ENCODE peak calls at places on chromosomes 11 and 22, in ten cellular contexts. R is cerebellar cortex; T is stimulated activated CD4-positive, alpha-beta T cell treated with anti-CD3 and anti-CD28 coated beads, TNF-alpha, amount 100 ng/mL, for 24 hours; S is fibroblast of the aortic adventitia; A is heart left ventricle; J is OCI-M1; B is ecto neural progenitor cell; F is B cell; L is GM23338; G is HEK293T. P is an unnamed sample.

GRCh38 chr11:131522851-131523250 is 152.4 kb downstream of the NTM start:
- DNase-seq in R (no peak), G (no peak), T (no peak), F (no peak), J (no peak), S (no peak), B (no peak), A (no peak), L (no peak), P (no peak)

GRCh38 chr22:23199159-23199558 is 18.9 kb downstream of the BCR start:
- DNase-seq in S (no peak), T (no peak), B (no peak), G (no peak), F (no peak), L (peak), R (no peak), J (no peak), A (peak), P (no peak)

GRCh38 chr11:67354314-67355022 is 1.1 kb upstream of the POLD4 start:
- DNase-seq in A (peak), R (peak), G (no peak), J (peak), L (no peak), F (no peak), S (peak), T (no peak), B (no peak), P (peak)

GRCh38 chr22:41117127-41117965 is 25.0 kb downstream of the EP300 start:
- DNase-seq in A (no peak), S (no peak), J (no peak), F (no peak), L (no peak), R (no peak), T (no peak), G (no peak), B (no peak), P (no peak)

GRCh38 chr22:40509401-40510134 is 127.0 kb downstream of the MRTFA start:
- DNase-seq in J (peak), R (no peak), A (no peak), T (no peak), L (no peak), S (peak), B (no peak), G (no peak), F (no peak), P (no peak)

GRCh38 chr11:15618583-15619032 is 503.9 kb downstream of the INSC start:
- DNase-seq in F (no peak), R (no peak), A (no peak), T (no peak), G (no peak), B (no peak), S (no peak), L (no peak), J (no peak), P (no peak)

GRCh38 chr22:20237480-20238440 is 30.4 kb downstream of the RTN4R start:
- DNase-seq in L (no peak), S (no peak), A (no peak), B (no peak), J (no peak), G (no peak), R (no peak), T (no peak), F (peak), P (no peak)

GRCh38 chr22:29914165-29914564 is 31.2 kb downstream of the MTMR3 start:
- DNase-seq in R (no peak), B (no peak), A (no peak), F (no peak), T (no peak), L (peak), J (no peak), S (peak), G (no peak), P (no peak)

GRCh38 chr11:2133481-2134021 is 5.6 kb downstream of the IGF2 start:
- DNase-seq in A (peak), B (no peak), L (no peak), J (no peak), F (no peak), R (no peak), G (no peak), T (no peak), S (no peak), P (no peak)

GRCh38 chr22:35313311-35314121 is 13.8 kb downstream of the TOM1 start:
- DNase-seq in J (no peak), F (no peak), B (no peak), S (peak), L (no peak), T (no peak), A (no peak), G (no peak), R (no peak), P (peak)

GRCh38 chr11:87600938-87601337 is 563.2 kb downstream of the TMEM135 start:
- DNase-seq in R (no peak), F (no peak), A (no peak), J (no peak), B (no peak), T (no peak), S (no peak), L (no peak), G (no peak), P (no peak)

GRCh38 chr11:65790104-65790901 is 3.4 kb downstream of the OVOL1 start:
- DNase-seq in S (no peak), F (no peak), B (peak), L (no peak), J (no peak), T (no peak), G (no peak), R (no peak), A (peak), P (no peak)

GRCh38 chr11:111735262-111736116 is 30.7 kb downstream of the PPP2R1B start:
- DNase-seq in G (peak), J (no peak), T (no peak), L (no peak), B (no peak), F (no peak), R (peak), S (peak), A (peak), P (peak)

GRCh38 chr11:107752954-107753822 is 41.3 kb upstream of the SLN start:
- DNase-seq in R (no peak), F (no peak), A (no peak), J (no peak), L (no peak), S (no peak), G (no peak), B (no peak), T (no peak), P (no peak)

GRCh38 chr11:73342633-73343032 is 33.6 kb upstream of the RELT start:
- DNase-seq in R (peak), A (no peak), G (no peak), L (peak), B (peak), F (no peak), T (no peak), S (no peak), J (no peak), P (no peak)

GRCh38 chr22:49789289-49790141 is 38.2 kb downstream of the BRD1 start:
- DNase-seq in S (peak), T (no peak), R (no peak), F (no peak), A (no peak), G (no peak), B (no peak), J (no peak), L (no peak), P (no peak)

GRCh38 chr11:17547051-17547577 is at the start of gene OTOG:
- DNase-seq in B (peak), T (no peak), G (peak), J (no peak), F (no peak), L (peak), R (no peak), A (no peak), S (no peak), P (no peak)

GRCh38 chr22:35219012-35219411 is 38.3 kb upstream of the HMGXB4 start:
- DNase-seq in R (no peak), B (no peak), A (no peak), F (no peak), G (no peak), L (no peak), S (peak), J (peak), T (no peak), P (no peak)

GRCh38 chr11:93655581-93656255 is 5.8 kb upstream of the CEP295 start:
- DNase-seq in T (no peak), J (no peak), S (no peak), B (no peak), R (no peak), G (no peak), L (no peak), A (no peak), F (no peak), P (no peak)

GRCh38 chr22:26134654-26135330 is 34.5 kb upstream of the SEZ6L start:
- DNase-seq in B (no peak), F (no peak), J (peak), S (no peak), R (no peak), G (no peak), T (no peak), A (no peak), L (peak), P (peak)

GRCh38 chr22:50157976-50158375 is 12.6 kb upstream of the PANX2 start:
- DNase-seq in F (no peak), L (no peak), B (no peak), G (no peak), S (no peak), J (no peak), T (no peak), A (no peak), R (peak), P (no peak)

GRCh38 chr22:48173061-48173849 is 1410.8 kb downstream of the TBC1D22A start:
- DNase-seq in R (peak), L (no peak), J (no peak), A (no peak), S (no peak), B (no peak), T (no peak), G (no peak), F (no peak), P (no peak)

GRCh38 chr11:72786305-72787261 is 7.3 kb downstream of the STARD10 start:
- DNase-seq in G (no peak), J (no peak), B (no peak), S (no peak), R (no peak), F (no peak), L (no peak), T (no peak), A (peak), P (no peak)

GRCh38 chr22:49930596-49931412 is 12.4 kb downstream of the CRELD2 start:
- DNase-seq in A (no peak), G (peak), L (peak), T (peak), B (no peak), F (peak), R (peak), J (peak), S (peak), P (peak)

GRCh38 chr11:125082611-125083311 is 19.7 kb downstream of the SLC37A2 start:
- DNase-seq in S (peak), A (no peak), B (no peak), G (no peak), J (no peak), F (no peak), T (no peak), L (no peak), R (no peak), P (no peak)

GRCh38 chr11:96122601-96123044 is 198.7 kb upstream of the MTMR2 start:
- DNase-seq in F (no peak), J (no peak), R (no peak), S (no peak), B (no peak), L (no peak), A (no peak), T (no peak), G (no peak), P (no peak)

P was measured in erythroblast.